ENCODE peak calls at places on chromosomes 5 and 9, in seven cellular contexts. D, O, G, X, V, W and P are unnamed samples.
A peak's percentile ranks its signal among the peaks of the same experiment; 100 is the strongest.

GRCh38 chr5:132090107-132090506 is 16.5 kb downstream of the CSF2 start:
- DNase-seq in W (no peak), D (no peak), G (peak; percentile 92), O (no peak), X (no peak), V (no peak), P (no peak)

GRCh38 chr9:81671880-81672280 is 17.5 kb downstream of the TLE1 start:
- DNase-seq in G (peak; percentile 67), O (no peak), X (no peak), D (no peak), V (no peak), W (no peak), P (no peak)

GRCh38 chr9:17837931-17838330 is 259.1 kb downstream of the SH3GL2 start:
- DNase-seq in X (no peak), W (no peak), D (no peak), G (peak; percentile 34), V (no peak), O (peak; percentile 32), P (no peak)

GRCh38 chr5:41093803-41094202 is 22.7 kb upstream of the MROH2B start:
- DNase-seq in O (no peak), X (no peak), D (no peak), V (no peak), G (no peak), W (no peak), P (no peak)

GRCh38 chr5:126777257-126777973 is 479 bp downstream of the LMNB1 start:
- DNase-seq in X (peak; percentile 71), D (peak; percentile 92), O (no peak), V (peak; percentile 47), W (peak; percentile 60), G (peak; percentile 86), P (no peak)

GRCh38 chr5:378976-379742 is 57.6 kb downstream of the AHRR start:
- DNase-seq in D (no peak), W (peak; percentile 8), V (no peak), G (no peak), O (no peak), X (peak; percentile 40), P (no peak)

GRCh38 chr9:114080773-114081440 is 2.8 kb upstream of the AMBP start:
- DNase-seq in O (no peak), V (no peak), X (peak; percentile 23), W (no peak), G (no peak), D (no peak), P (no peak)

GRCh38 chr9:127785933-127786772 is at the start of gene CDK9:
- DNase-seq in X (peak; percentile 88), W (peak; percentile 93), V (peak; percentile 76), G (peak; percentile 96), D (peak; percentile 89), O (no peak), P (no peak)

GRCh38 chr5:163908253-163908652 is 402.8 kb downstream of the MAT2B start:
- DNase-seq in D (no peak), X (no peak), W (no peak), G (no peak), O (no peak), V (no peak), P (no peak)

GRCh38 chr9:132447346-132447745 is 37.3 kb downstream of the CFAP77 start:
- DNase-seq in X (no peak), O (no peak), V (no peak), W (peak; percentile 73), D (no peak), G (no peak), P (no peak)

GRCh38 chr5:32572778-32573480 is 12.4 kb upstream of the SUB1 start:
- DNase-seq in D (no peak), W (no peak), O (no peak), V (no peak), G (no peak), X (no peak), P (no peak)

GRCh38 chr5:133926960-133927615 is 41.3 kb downstream of the C5orf15 start:
- DNase-seq in G (peak; percentile 89), O (no peak), V (no peak), D (no peak), W (no peak), X (no peak), P (no peak)

GRCh38 chr9:127128341-127129072 is 6.1 kb upstream of the ANGPTL2 start:
- DNase-seq in X (peak; percentile 33), W (no peak), G (no peak), D (no peak), O (no peak), V (no peak), P (no peak)

GRCh38 chr5:97162045-97162444 is 19.6 kb upstream of the LIX1 start:
- DNase-seq in X (no peak), G (peak; percentile 81), V (peak; percentile 63), D (peak; percentile 71), W (peak; percentile 66), O (peak; percentile 71), P (peak; percentile 45)

GRCh38 chr9:114176601-114177295 is 21.4 kb downstream of the COL27A1 start:
- DNase-seq in V (no peak), W (no peak), G (no peak), D (peak; percentile 47), X (no peak), O (no peak), P (no peak)

GRCh38 chr9:93081931-93082330 is 14.1 kb upstream of the CARD19 start:
- DNase-seq in G (no peak), V (no peak), W (no peak), O (no peak), X (no peak), D (no peak), P (no peak)

GRCh38 chr5:115571441-115571878 is 26.9 kb upstream of the FEM1C start:
- DNase-seq in G (no peak), O (no peak), W (no peak), D (peak; percentile 13), X (no peak), V (no peak), P (no peak)

GRCh38 chr9:91837982-91838731 is 111.9 kb downstream of the ROR2 start:
- DNase-seq in G (peak; percentile 95), D (no peak), V (peak; percentile 6), O (no peak), X (peak; percentile 86), W (no peak), P (no peak)

GRCh38 chr9:79221084-79221483 is 350.7 kb upstream of the TLE4 start:
- DNase-seq in G (peak; percentile 21), W (no peak), O (no peak), V (no peak), D (no peak), X (peak; percentile 84), P (no peak)

GRCh38 chr9:32882616-32883015 is 99.3 kb downstream of the TMEM215 start:
- DNase-seq in G (no peak), W (no peak), D (no peak), V (no peak), X (no peak), O (no peak), P (no peak)

GRCh38 chr9:93658184-93658925 is 82.0 kb downstream of the PHF2 start:
- DNase-seq in X (peak; percentile 45), V (no peak), O (no peak), W (peak; percentile 9), D (no peak), G (no peak), P (no peak)

GRCh38 chr9:131843989-131844744 is 104.3 kb upstream of the RAPGEF1 start:
- DNase-seq in X (no peak), V (no peak), G (no peak), D (no peak), W (no peak), O (no peak), P (no peak)

GRCh38 chr5:134174841-134175839 is 1.6 kb downstream of the SKP1 start:
- DNase-seq in W (no peak), X (no peak), O (no peak), D (no peak), V (peak; percentile 22), G (peak; percentile 56), P (no peak)

GRCh38 chr5:1727571-1727970 is 72.1 kb downstream of the MRPL36 start:
- DNase-seq in G (no peak), X (peak; percentile 62), W (peak; percentile 60), O (no peak), D (no peak), V (no peak), P (no peak)

GRCh38 chr5:96652769-96653455 is 9.3 kb upstream of the CAST start:
- DNase-seq in W (peak; percentile 32), X (no peak), V (no peak), G (peak; percentile 96), O (peak; percentile 50), D (no peak), P (no peak)

GRCh38 chr5:53337827-53338226 is 142.6 kb upstream of the FST start:
- DNase-seq in V (no peak), G (no peak), X (no peak), D (no peak), O (no peak), W (no peak), P (no peak)

GRCh38 chr5:53099546-53099945 is 10.0 kb downstream of the MOCS2 start:
- DNase-seq in O (no peak), X (no peak), G (no peak), W (no peak), V (no peak), D (no peak), P (no peak)

GRCh38 chr5:965604-966344 is 42.8 kb upstream of the NKD2 start:
- DNase-seq in G (no peak), W (no peak), X (peak; percentile 64), V (no peak), O (no peak), D (no peak), P (no peak)

GRCh38 chr5:112253478-112254250 is 165.4 kb downstream of the EPB41L4A start:
- DNase-seq in D (no peak), V (no peak), X (no peak), O (no peak), W (no peak), G (no peak), P (no peak)